ENCODE peak calls at places on chromosome X, in ten cellular contexts. E is GM13976, U is AG09319, X is NB4, Q is ascending aorta, N is fibroblast of villous mesenchyme, F is IMR-90, J is glutamatergic neuron, S is cardiac fibroblast, H is progenitor cell of endocrine pancreas. Z is an unnamed sample.

GRCh38 chrX:71666240-71667223 is 814 bp upstream of the LOC101059915 start:
- DNase-seq in E (no peak), U (no peak), X (no peak), Q (no peak), N (no peak), F (no peak), J (no peak), S (no peak), H (no peak), Z (no peak)

GRCh38 chrX:128601706-128602105 is 549.5 kb upstream of the ACTRT1 start:
- DNase-seq in E (no peak), U (no peak), X (no peak), Q (no peak), N (no peak), F (no peak), J (no peak), S (no peak), H (no peak), Z (no peak)

GRCh38 chrX:38206036-38206435 is 14.6 kb downstream of the SRPX start:
- DNase-seq in E (no peak), U (no peak), X (no peak), Q (no peak), N (no peak), F (peak; percentile 52), J (no peak), S (peak; percentile 60), H (no peak), Z (no peak)

GRCh38 chrX:43106009-43106408 is 328.0 kb upstream of the PPP1R2C start:
- DNase-seq in E (no peak), U (no peak), X (no peak), Q (no peak), N (no peak), F (no peak), J (no peak), S (no peak), H (no peak), Z (no peak)

GRCh38 chrX:104135677-104136076 is 21.1 kb downstream of the SLC25A53 start:
- DNase-seq in E (no peak), U (no peak), X (no peak), Q (no peak), N (peak; percentile 8), F (no peak), J (no peak), S (no peak), H (no peak), Z (no peak)

GRCh38 chrX:67787196-67787595 is 243.4 kb downstream of the AR start:
- DNase-seq in E (no peak), U (no peak), X (no peak), Q (no peak), N (peak; percentile 12), F (no peak), J (no peak), S (no peak), H (no peak), Z (no peak)

GRCh38 chrX:68995780-68996551 is 167.1 kb downstream of the EFNB1 start:
- DNase-seq in E (no peak), U (peak; percentile 7), X (no peak), Q (peak; percentile 64), N (peak; percentile 58), F (peak; percentile 78), J (no peak), S (peak; percentile 62), H (peak; percentile 9), Z (no peak)

GRCh38 chrX:70979136-70979762 is 48.4 kb upstream of the SLC7A3 start:
- DNase-seq in E (no peak), U (no peak), X (peak; percentile 20), Q (no peak), N (peak; percentile 50), F (peak; percentile 52), J (no peak), S (peak; percentile 52), H (no peak), Z (no peak)

GRCh38 chrX:40171513-40172168 is 73.9 kb upstream of the BCOR start:
- DNase-seq in E (no peak), U (no peak), X (peak; percentile 71), Q (no peak), N (no peak), F (no peak), J (peak; percentile 44), S (peak; percentile 53), H (no peak), Z (peak; percentile 58)

GRCh38 chrX:83077606-83078005 is 430.5 kb upstream of the POU3F4 start:
- DNase-seq in E (no peak), U (no peak), X (no peak), Q (no peak), N (no peak), F (no peak), J (peak; percentile 45), S (no peak), H (no peak), Z (no peak)

GRCh38 chrX:139798701-139799100 is 90.7 kb upstream of the MCF2 start:
- DNase-seq in E (no peak), U (no peak), X (no peak), Q (no peak), N (no peak), F (no peak), J (no peak), S (no peak), H (no peak), Z (no peak)

GRCh38 chrX:18873189-18873791 is 110.6 kb downstream of the PHKA2 start:
- DNase-seq in E (no peak), U (no peak), X (no peak), Q (peak; percentile 71), N (peak; percentile 45), F (peak; percentile 61), J (no peak), S (peak; percentile 72), H (no peak), Z (peak; percentile 18)

GRCh38 chrX:38216642-38217041 is 4.0 kb downstream of the SRPX start:
- DNase-seq in E (no peak), U (no peak), X (no peak), Q (no peak), N (no peak), F (no peak), J (no peak), S (no peak), H (no peak), Z (no peak)

GRCh38 chrX:121802881-121803412 is 755.5 kb downstream of the GLUD2 start:
- DNase-seq in E (no peak), U (no peak), X (no peak), Q (no peak), N (no peak), F (no peak), J (no peak), S (no peak), H (no peak), Z (no peak)

GRCh38 chrX:55340896-55341433 is 76.2 kb upstream of the PAGE3 start:
- DNase-seq in E (no peak), U (no peak), X (no peak), Q (no peak), N (no peak), F (no peak), J (no peak), S (no peak), H (no peak), Z (no peak)

GRCh38 chrX:55342533-55343501 is 78.1 kb upstream of the PAGE3 start:
- DNase-seq in E (peak; percentile 61), U (no peak), X (peak; percentile 31), Q (no peak), N (peak; percentile 7), F (no peak), J (peak; percentile 14), S (peak; percentile 16), H (no peak), Z (peak; percentile 57)
- TF ChIP-seq CTCF in E (peak; percentile 18), U (peak; percentile 37), X (peak; percentile 43), Q (peak; percentile 33), N (peak; percentile 46), F (peak; percentile 34), J (peak; percentile 33), S (peak; percentile 40), H (peak; percentile 38), Z (peak; percentile 36)

DNA sequence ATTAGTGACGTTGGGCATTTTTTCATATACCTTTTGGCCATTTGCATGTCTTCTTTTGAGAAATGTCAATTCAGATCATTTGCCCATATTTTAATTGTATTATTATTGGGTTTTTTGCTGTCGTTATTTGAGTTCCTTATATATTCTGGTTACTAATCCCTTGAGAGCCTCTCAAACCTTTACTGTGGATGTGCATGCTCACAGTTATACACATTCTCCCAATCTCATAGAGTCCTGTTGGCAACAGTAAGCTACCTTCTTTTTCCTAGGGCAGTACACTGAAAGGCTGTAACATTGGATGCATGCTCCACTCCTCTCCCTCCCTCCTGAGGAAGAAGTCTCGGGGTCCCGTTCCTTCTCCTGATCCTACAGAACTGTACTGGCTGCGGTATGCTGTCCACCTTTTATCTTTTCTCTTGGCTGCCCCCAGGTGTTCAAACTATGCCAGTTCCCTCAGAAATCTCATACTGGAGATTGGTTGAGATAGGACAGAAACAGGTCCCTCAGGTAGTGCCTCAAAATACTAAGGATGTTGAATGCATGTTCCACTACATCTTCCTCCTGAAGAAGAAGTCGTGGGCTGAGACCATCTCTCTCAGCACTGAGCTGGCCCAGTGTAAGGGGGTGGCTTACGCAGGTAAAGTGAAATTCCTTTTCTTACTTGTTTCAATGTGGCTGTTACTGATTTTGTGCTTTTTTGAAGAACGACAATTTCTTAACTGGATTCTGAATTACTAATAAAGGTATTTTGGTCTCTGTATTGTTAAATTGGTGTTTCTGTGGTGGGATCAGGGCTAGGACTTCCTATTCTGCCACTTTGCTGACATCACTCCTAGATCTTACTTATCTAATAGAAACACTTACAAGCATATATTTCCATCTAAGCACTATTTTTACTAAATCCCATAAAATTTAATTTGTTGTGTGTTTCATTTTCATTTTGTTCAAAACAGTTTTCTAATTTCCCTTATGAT is 145.4 kb upstream of the HUWE1 start:
- DNase-seq in E (peak; percentile 47), U (no peak), X (peak; percentile 49), Q (no peak), N (peak; percentile 23), F (peak; percentile 7), J (peak; percentile 19), S (peak; percentile 44), H (no peak), Z (peak; percentile 64)
- TF ChIP-seq CTCF in E (peak; percentile 42), U (peak; percentile 47), X (peak; percentile 38), Q (no peak), N (peak; percentile 53), F (peak; percentile 35), J (peak; percentile 18), S (peak; percentile 42), H (peak; percentile 48), Z (peak; percentile 54)

DNA sequence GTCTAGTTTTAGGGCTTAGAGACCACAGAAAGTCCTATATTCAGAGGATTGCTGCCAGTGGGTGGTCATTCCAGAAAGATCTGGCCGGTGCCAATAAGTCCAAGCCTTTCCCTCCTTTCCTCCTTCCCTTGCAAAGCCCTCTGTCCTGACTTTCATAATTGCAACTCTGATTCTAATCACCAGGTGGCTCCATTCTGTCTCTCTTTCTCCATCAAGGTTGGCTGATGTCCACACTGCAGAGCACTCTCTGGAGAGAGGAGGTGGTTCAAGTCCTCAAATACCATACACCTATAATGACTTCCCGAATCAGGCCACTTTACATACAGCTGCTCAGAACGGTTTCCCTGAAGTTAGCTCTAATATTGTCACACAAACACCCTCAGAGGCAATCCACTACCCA is 22.4 kb upstream of the ARMCX4 start:
- DNase-seq in E (peak; percentile 25), U (no peak), X (peak; percentile 3), Q (no peak), N (peak; percentile 39), F (peak; percentile 24), J (no peak), S (peak; percentile 38), H (no peak), Z (no peak)
- TF ChIP-seq CTCF in E (peak; percentile 36), U (peak; percentile 42), X (no peak), Q (no peak), N (peak; percentile 49), F (peak; percentile 43), J (no peak), S (peak; percentile 48), H (peak; percentile 9), Z (no peak)

GRCh38 chrX:355329-356050 is 31.2 kb downstream of the PPP2R3B start:
- DNase-seq in E (no peak), U (no peak), X (no peak), Q (no peak), N (no peak), F (no peak), J (peak; percentile 3), S (no peak), H (no peak), Z (no peak)
- TF ChIP-seq CTCF in E (no peak), U (no peak), X (no peak), Q (no peak), N (no peak), F (no peak), J (no peak), S (no peak), H (no peak), Z (no peak)